ENCODE peak calls at places on chromosomes 13 and 19, in ten cellular contexts. H is amniotic stem cell; B is stimulated activated CD4-positive, alpha-beta T cell treated with anti-CD3 and anti-CD28 coated beads, Interleukin-2, amount 100 ng/mL, for 4 hours; O is endothelial cell; J is heart left ventricle; P is SK-N-SH; X is SK-MEL-5; C is anterior cingulate cortex; I is left ventricle myocardium inferior; Y is HL-60. F is an unnamed sample.

GRCh38 chr19:41219924-41220567 is 1.0 kb downstream of the AXL start:
- DNase-seq in P (no peak), H (peak), J (peak), B (no peak), Y (no peak), O (no peak), I (peak), X (no peak), C (no peak), F (no peak)

GRCh38 chr19:1956868-1957492 is 16.0 kb downstream of the CSNK1G2 start:
- DNase-seq in C (peak), X (no peak), O (no peak), P (no peak), J (peak), B (no peak), I (peak), H (no peak), Y (no peak), F (no peak)

GRCh38 chr19:7739801-7740659 is 7.3 kb downstream of the CD209 start:
- DNase-seq in J (no peak), I (no peak), X (no peak), B (no peak), P (no peak), C (no peak), Y (no peak), H (no peak), O (no peak), F (no peak)

GRCh38 chr19:55368106-55368505 is 2.2 kb downstream of the IL11 start:
- DNase-seq in X (no peak), Y (no peak), H (no peak), C (no peak), O (no peak), J (no peak), I (no peak), B (no peak), P (no peak), F (no peak)

GRCh38 chr13:35791191-35791902 is 314.9 kb upstream of the MAB21L1 start:
- DNase-seq in O (no peak), I (no peak), C (no peak), B (no peak), H (peak), Y (no peak), P (no peak), J (no peak), X (no peak), F (no peak)

GRCh38 chr19:4284176-4284958 is 5.3 kb downstream of the SHD start:
- DNase-seq in B (no peak), H (no peak), P (peak), O (no peak), Y (no peak), C (no peak), I (no peak), J (no peak), X (peak), F (no peak)

GRCh38 chr13:22837980-22838615 is 342.7 kb upstream of the SGCG start:
- DNase-seq in X (no peak), O (no peak), H (no peak), I (no peak), P (peak), C (no peak), Y (no peak), J (no peak), B (no peak), F (no peak)

GRCh38 chr13:100069278-100069677 is 19.6 kb upstream of the PCCA start:
- DNase-seq in B (no peak), I (no peak), H (no peak), O (no peak), X (no peak), J (no peak), Y (no peak), P (no peak), C (no peak), F (no peak)

GRCh38 chr13:98648141-98648540 is 71.2 kb upstream of the STK24 start:
- DNase-seq in I (no peak), X (no peak), J (no peak), C (no peak), P (no peak), H (no peak), Y (no peak), B (no peak), O (no peak), F (no peak)

GRCh38 chr13:43551897-43552456 is 234.8 kb downstream of the ENOX1 start:
- DNase-seq in B (no peak), H (no peak), O (no peak), X (no peak), Y (no peak), I (no peak), P (no peak), J (no peak), C (no peak), F (no peak)

GRCh38 chr13:57629821-57630235 is 1.7 kb upstream of the PCDH17 start:
- DNase-seq in C (peak), B (no peak), P (peak), X (peak), Y (no peak), I (peak), O (peak), H (no peak), J (peak), F (peak)

GRCh38 chr19:9808855-9809646 is 9.8 kb downstream of the FBXL12 start:
- DNase-seq in I (no peak), O (no peak), X (no peak), H (no peak), J (no peak), C (no peak), B (no peak), Y (no peak), P (no peak), F (no peak)

GRCh38 chr13:111518161-111518791 is 197.8 kb downstream of the TEX29 start:
- DNase-seq in B (no peak), O (no peak), H (no peak), I (no peak), J (no peak), C (no peak), Y (no peak), P (no peak), X (no peak), F (no peak)

GRCh38 chr13:43785681-43786471 is 896 bp downstream of the ENOX1 start:
- DNase-seq in H (peak), X (peak), C (peak), P (peak), O (peak), Y (peak), I (peak), J (peak), B (no peak), F (no peak)

GRCh38 chr13:73741111-73741510 is 393.1 kb downstream of the KLF12 start:
- DNase-seq in H (no peak), X (no peak), B (no peak), O (no peak), P (no peak), J (no peak), Y (no peak), I (no peak), C (no peak), F (no peak)

GRCh38 chr13:21826214-21827015 is 155.5 kb downstream of the FGF9 start:
- DNase-seq in H (no peak), Y (no peak), I (no peak), O (no peak), X (no peak), C (no peak), J (no peak), P (no peak), B (no peak), F (no peak)

GRCh38 chr19:39064405-39064804 is 19.8 kb upstream of the ACP7 start:
- DNase-seq in O (no peak), H (no peak), Y (no peak), B (no peak), C (no peak), I (no peak), P (no peak), J (no peak), X (peak), F (no peak)

GRCh38 chr19:28170066-28170465 is 1042.9 kb downstream of the UQCRFS1 start:
- DNase-seq in Y (no peak), C (no peak), O (no peak), J (no peak), B (no peak), P (no peak), X (no peak), I (no peak), H (no peak), F (peak)

GRCh38 chr13:84446972-84447700 is 564.9 kb upstream of the SLITRK1 start:
- DNase-seq in H (no peak), C (no peak), Y (no peak), I (no peak), B (no peak), P (no peak), J (no peak), X (no peak), O (no peak), F (no peak)

GRCh38 chr19:34244611-34245299 is 9.6 kb upstream of the GARRE1 start:
- DNase-seq in X (no peak), I (no peak), J (peak), P (no peak), O (no peak), B (no peak), C (no peak), Y (no peak), H (no peak), F (no peak)

GRCh38 chr13:64074989-64075474 is 2659.4 kb upstream of the PCDH20 start:
- DNase-seq in Y (no peak), H (no peak), I (no peak), P (no peak), C (no peak), O (no peak), J (no peak), X (peak), B (no peak), F (no peak)

GRCh38 chr13:110581489-110582185 is 20.1 kb upstream of the RAB20 start:
- DNase-seq in P (no peak), O (no peak), H (no peak), C (no peak), J (no peak), I (no peak), Y (no peak), B (no peak), X (no peak), F (no peak)

GRCh38 chr19:40584007-40584406 is 7.3 kb downstream of the SHKBP1 start:
- DNase-seq in X (peak), H (no peak), O (no peak), I (no peak), Y (no peak), B (no peak), C (no peak), P (peak), J (no peak), F (no peak)

GRCh38 chr19:1247747-1248453 is 483 bp upstream of the MIDN start:
- DNase-seq in O (peak), B (no peak), J (peak), C (peak), X (no peak), P (peak), H (no peak), Y (peak), I (peak), F (no peak)

GRCh38 chr13:98289339-98289935 is 112.4 kb upstream of the RNF113B start:
- DNase-seq in B (no peak), P (no peak), I (no peak), X (no peak), Y (no peak), C (no peak), O (no peak), J (no peak), H (no peak), F (no peak)

GRCh38 chr19:55441692-55442321 is 1.3 kb downstream of the SHISA7 start:
- DNase-seq in Y (no peak), O (no peak), J (no peak), C (no peak), I (no peak), P (no peak), H (no peak), B (no peak), X (no peak), F (no peak)

GRCh38 chr19:55464039-55464668 is 397 bp downstream of the C19orf85 start:
- DNase-seq in I (no peak), P (no peak), B (no peak), Y (no peak), X (no peak), H (no peak), J (peak), O (no peak), C (no peak), F (no peak)

GRCh38 chr13:37144661-37145060 is 39.2 kb upstream of the CSNK1A1L start:
- DNase-seq in C (no peak), Y (no peak), P (no peak), B (no peak), I (no peak), X (no peak), O (no peak), H (no peak), J (no peak), F (no peak)

GRCh38 chr19:35851213-35852028 is 883 bp downstream of the NPHS1 start:
- DNase-seq in C (no peak), B (no peak), O (no peak), I (no peak), J (no peak), P (peak), X (no peak), H (no peak), Y (no peak), F (no peak)